ENCODE peak calls at places on chromosomes 4 and X, in nine cellular contexts. P, A, S, W, H, Z, E, M and G are unnamed samples.
A peak's percentile ranks its signal among the peaks of the same experiment; 100 is the strongest.

GRCh38 chr4:107117726-107118125 is 81.6 kb upstream of the DKK2 start:
- DNase-seq in S (no peak), M (no peak), Z (no peak), P (no peak), W (no peak), A (no peak), E (no peak), H (no peak), G (no peak)

GRCh38 chrX:146581981-146582712 is 227.4 kb upstream of the CXorf51B start:
- DNase-seq in S (no peak), P (no peak), E (no peak), H (no peak), A (no peak), M (no peak), W (no peak), Z (no peak), G (no peak)

GRCh38 chr4:8061145-8061544 is 97.5 kb downstream of the ABLIM2 start:
- DNase-seq in E (no peak), S (no peak), W (no peak), Z (no peak), M (no peak), A (no peak), P (no peak), H (no peak), G (no peak)

GRCh38 chr4:78057600-78058560 is 757 bp downstream of the FRAS1 start:
- DNase-seq in M (peak; percentile 34), H (peak; percentile 34), P (peak; percentile 35), A (peak; percentile 41), E (peak; percentile 44), Z (peak; percentile 49), S (peak; percentile 40), W (peak; percentile 22), G (peak; percentile 34)

GRCh38 chr4:11650801-11651596 is 222.3 kb upstream of the HS3ST1 start:
- DNase-seq in S (peak; percentile 51), H (no peak), W (no peak), A (no peak), P (no peak), Z (peak; percentile 17), M (peak; percentile 41), E (no peak), G (no peak)

GRCh38 chr4:73311428-73311827 is 52.8 kb upstream of the ANKRD17 start:
- DNase-seq in W (peak; percentile 7), S (peak; percentile 61), Z (peak; percentile 75), P (peak; percentile 17), A (no peak), M (peak; percentile 54), H (no peak), E (no peak), G (peak; percentile 62)

GRCh38 chr4:4328206-4328605 is 38.2 kb downstream of the ZBTB49 start:
- DNase-seq in E (no peak), M (no peak), P (no peak), Z (no peak), W (no peak), A (no peak), H (no peak), S (no peak), G (no peak)

GRCh38 chr4:152392079-152392478 is 143.8 kb downstream of the FBXW7 start:
- DNase-seq in A (no peak), Z (no peak), H (no peak), M (peak; percentile 21), W (no peak), S (no peak), E (no peak), P (no peak), G (no peak)

GRCh38 chr4:8818063-8818881 is 53.4 kb downstream of the HMX1 start:
- DNase-seq in P (no peak), S (no peak), W (no peak), H (peak; percentile 6), E (peak; percentile 5), M (no peak), A (no peak), Z (no peak), G (no peak)

GRCh38 chrX:51459125-51459524 is 37.3 kb downstream of the NUDT11 start:
- DNase-seq in W (peak; percentile 39), H (no peak), S (peak; percentile 35), M (peak; percentile 29), E (peak; percentile 30), P (no peak), A (no peak), Z (peak; percentile 6), G (peak; percentile 41)

GRCh38 chr4:97500423-97500822 is 642.9 kb downstream of the STPG2 start:
- DNase-seq in A (no peak), M (no peak), H (no peak), W (peak; percentile 55), Z (no peak), E (no peak), S (no peak), P (no peak), G (no peak)

GRCh38 chr4:139015948-139016451 is 419 bp downstream of the NOCT start:
- DNase-seq in E (peak; percentile 61), W (peak; percentile 73), Z (peak; percentile 41), A (no peak), M (no peak), S (no peak), H (no peak), P (peak; percentile 25), G (peak; percentile 48)

GRCh38 chr4:114807759-114808404 is 209.3 kb downstream of the UGT8 start:
- DNase-seq in A (peak; percentile 33), W (peak; percentile 65), M (peak; percentile 26), S (peak; percentile 13), H (peak; percentile 11), Z (peak; percentile 19), E (peak; percentile 52), P (peak; percentile 41), G (peak; percentile 24)

GRCh38 chr4:48491514-48492176 is 1.6 kb downstream of the ZAR1 start:
- DNase-seq in E (no peak), M (no peak), W (no peak), S (no peak), H (no peak), Z (no peak), A (no peak), P (no peak), G (no peak)

GRCh38 chr4:55124337-55125076 is 888 bp downstream of the KDR start:
- DNase-seq in Z (peak; percentile 29), S (peak; percentile 44), P (no peak), E (no peak), M (no peak), H (no peak), W (no peak), A (no peak), G (peak; percentile 36)

GRCh38 chr4:36758779-36759178 is 477.4 kb downstream of the DTHD1 start:
- DNase-seq in W (no peak), A (no peak), H (no peak), P (no peak), E (no peak), M (peak; percentile 1), Z (no peak), S (no peak), G (no peak)

GRCh38 chr4:151184523-151185458 is 85.4 kb downstream of the RPS3A start:
- DNase-seq in H (no peak), W (no peak), M (peak; percentile 38), Z (peak; percentile 78), S (peak; percentile 72), A (no peak), P (peak; percentile 56), E (no peak), G (peak; percentile 88)

GRCh38 chrX:44042124-44042523 is 68.9 kb upstream of the NDP start:
- DNase-seq in P (no peak), E (no peak), A (no peak), S (no peak), Z (peak; percentile 48), M (peak; percentile 23), H (no peak), W (no peak), G (peak; percentile 77)

GRCh38 chr4:43066415-43066814 is 173.9 kb downstream of the GRXCR1 start:
- DNase-seq in W (no peak), E (no peak), H (no peak), A (no peak), S (no peak), Z (no peak), P (no peak), M (peak; percentile 87), G (no peak)

GRCh38 chr4:139841464-139842195 is 176.0 kb downstream of the MGST2 start:
- DNase-seq in Z (no peak), W (no peak), H (peak; percentile 37), M (no peak), P (no peak), A (no peak), S (no peak), E (no peak), G (no peak)

GRCh38 chrX:44043496-44043895 is 70.3 kb upstream of the NDP start:
- DNase-seq in P (no peak), E (no peak), H (no peak), M (peak; percentile 47), Z (no peak), W (no peak), A (no peak), S (no peak), G (no peak)

GRCh38 chr4:1843852-1844251 is 12.1 kb downstream of the LETM1 start:
- DNase-seq in W (no peak), S (peak; percentile 84), M (no peak), P (no peak), A (no peak), E (no peak), Z (no peak), H (no peak), G (peak; percentile 82)

GRCh38 chrX:108437789-108438623 is at the start of gene COL4A6:
- DNase-seq in Z (no peak), A (no peak), M (peak; percentile 62), P (no peak), W (no peak), E (no peak), H (peak; percentile 35), S (no peak), G (no peak)

GRCh38 chrX:113800955-113801354 is 782.9 kb upstream of the HTR2C start:
- DNase-seq in E (no peak), M (no peak), H (no peak), W (no peak), Z (no peak), P (no peak), S (no peak), A (no peak), G (no peak)

GRCh38 chr4:83282049-83282535 is 2.5 kb downstream of the COQ2 start:
- DNase-seq in W (peak; percentile 81), H (peak; percentile 13), E (peak; percentile 84), S (peak; percentile 80), Z (peak; percentile 71), A (peak; percentile 41), M (peak; percentile 58), P (peak; percentile 33), G (peak; percentile 80)

GRCh38 chr4:89056953-89057398 is at the start of gene FAM13A:
- DNase-seq in P (peak; percentile 77), S (peak; percentile 98), E (no peak), M (peak; percentile 95), Z (peak; percentile 97), W (peak; percentile 3), A (no peak), H (peak; percentile 45), G (peak; percentile 99)